ENCODE peak calls at places on chromosomes 11 and 22, in ten cellular contexts. P is naive thymus-derived CD4-positive, alpha-beta T cell; F is prostate gland; V is GM23248; W is AG04450; D is Peyer's patch; B is suprapubic skin; L is NT2/D1; Y is brain microvascular endothelial cell; N is MM.1S. Q is an unnamed sample. For H3K27me3, the result is how much of the 10 kb centered on the place peaks cover.

GRCh38 chr11:43825217-43825816 is 55.3 kb upstream of the ALKBH3 start:
- DNase-seq in Y (peak), W (no peak), F (peak), B (no peak), L (peak), N (no peak), V (peak), D (no peak), P (no peak), Q (no peak)

GRCh38 chr11:106012744-106013143 is 9.3 kb downstream of the MSANTD4 start:
- DNase-seq in D (no peak), B (no peak), F (no peak), L (no peak), Y (peak), N (no peak), W (peak), V (peak), P (no peak), Q (no peak)

GRCh38 chr22:27220349-27220748 is 563.0 kb downstream of the MIAT start:
- DNase-seq in P (no peak), B (no peak), V (peak), F (no peak), D (no peak), N (no peak), L (no peak), W (peak), Y (peak), Q (peak)

GRCh38 chr11:8757047-8757446 is 74.5 kb downstream of the RPL27A start:
- DNase-seq in B (peak), V (peak), Y (no peak), W (no peak), D (peak), F (no peak), P (no peak), L (no peak), N (no peak), Q (no peak)

GRCh38 chr11:9180784-9181183 is 84.4 kb downstream of the DENND5A start:
- DNase-seq in D (no peak), P (no peak), Y (no peak), N (no peak), W (no peak), B (no peak), L (no peak), V (peak), F (no peak), Q (no peak)

GRCh38 chr11:74138572-74138971 is 32.2 kb downstream of the C2CD3 start:
- DNase-seq in V (peak), P (no peak), W (peak), N (no peak), F (peak), D (no peak), B (no peak), L (peak), Y (peak), Q (peak)

GRCh38 chr22:37843746-37844089 is 416 bp downstream of the ANKRD54 start:
- DNase-seq in N (peak), P (no peak), V (peak), L (no peak), B (peak), W (no peak), F (peak), Y (no peak), D (peak), Q (no peak)

GRCh38 chr11:64762916-64763803 is 3.4 kb upstream of the PYGM start:
- DNase-seq in N (no peak), F (no peak), B (peak), D (peak), L (peak), P (peak), V (peak), Y (peak), W (no peak), Q (peak)

GRCh38 chr11:111637885-111638284 is 35.6 kb downstream of the SIK2 start:
- DNase-seq in W (no peak), P (no peak), F (no peak), L (no peak), V (no peak), B (no peak), Y (no peak), D (no peak), N (no peak), Q (no peak)

GRCh38 chr11:57567210-57567511 is 311 bp downstream of the UBE2L6 start:
- DNase-seq in B (no peak), W (no peak), V (peak), P (peak), D (peak), Y (peak), N (peak), L (no peak), F (no peak), Q (no peak)

GRCh38 chr11:2697871-2698270 is 1.9 kb downstream of the KCNQ1OT1 start:
- DNase-seq in L (no peak), B (peak), V (peak), N (no peak), W (no peak), F (no peak), P (no peak), Y (no peak), D (peak), Q (no peak)

GRCh38 chr11:2699185-2699530 is 636 bp downstream of the KCNQ1OT1 start:
- DNase-seq in L (no peak), V (peak), W (no peak), N (no peak), D (peak), Y (no peak), B (peak), F (no peak), P (no peak), Q (no peak)

GRCh38 chr11:2699531-2700414 is at the start of gene KCNQ1OT1:
- DNase-seq in W (peak), F (peak), L (peak), D (peak), N (peak), P (peak), V (peak), B (peak), Y (peak), Q (peak)

GRCh38 chr11:2700415-2701211 is 819 bp upstream of the KCNQ1OT1 start:
- DNase-seq in P (no peak), B (peak), D (peak), W (no peak), F (peak), N (peak), Y (no peak), L (no peak), V (peak), Q (peak)

GRCh38 chr11:2698386-2699184 is 1.2 kb downstream of the KCNQ1OT1 start:
- DNase-seq in Y (no peak), L (no peak), P (no peak), B (peak), N (no peak), D (peak), F (no peak), W (no peak), V (peak), Q (no peak)
- H3K27me3 ChIP-seq in Y (under half), L (half or more), P (under half), B (under half), N (under half), D (under half), F (under half), W (under half), V (under half), Q (under half)

GRCh38 chr11:17478064-17478463 is 1.4 kb upstream of the ABCC8 start:
- DNase-seq in W (no peak), L (no peak), N (no peak), Y (no peak), V (peak), F (no peak), B (no peak), P (no peak), D (no peak), Q (no peak)
- H3K27me3 ChIP-seq in W (under half), L (under half), N (under half), Y (under half), V (under half), F (under half), B (half or more), P (under half), D (under half), Q (under half)

GRCh38 chr11:117217141-117217609 is 14.7 kb downstream of the PCSK7 start:
- DNase-seq in B (peak), Y (peak), V (no peak), D (no peak), L (no peak), F (no peak), N (no peak), P (no peak), W (peak), Q (no peak)
- H3K27me3 ChIP-seq in B (under half), Y (under half), V (under half), D (under half), L (under half), F (under half), N (under half), P (under half), W (under half), Q (under half)

GRCh38 chr22:49451070-49451840 is 376.4 kb downstream of the BRD1 start:
- DNase-seq in W (no peak), D (peak), F (no peak), Y (no peak), P (no peak), N (no peak), V (no peak), L (no peak), B (no peak), Q (no peak)
- H3K27me3 ChIP-seq in W (under half), D (under half), F (under half), Y (under half), P (under half), N (under half), V (under half), L (under half), B (half or more), Q (under half)

GRCh38 chr11:72673943-72674828 is at the start of gene PDE2A:
- DNase-seq in W (no peak), L (peak), N (no peak), Y (no peak), D (no peak), P (no peak), F (no peak), V (no peak), B (no peak), Q (no peak)

GRCh38 chr11:72672839-72673238 is 1.4 kb downstream of the PDE2A start:
- DNase-seq in D (no peak), Y (no peak), L (no peak), N (no peak), B (no peak), P (no peak), W (no peak), F (no peak), V (no peak), Q (no peak)

GRCh38 chr11:72673284-72673942 is 809 bp downstream of the PDE2A start:
- DNase-seq in P (no peak), B (no peak), N (no peak), W (no peak), L (no peak), F (no peak), V (no peak), D (no peak), Y (no peak), Q (no peak)

GRCh38 chr11:72676874-72677341 is 2.7 kb upstream of the PDE2A start:
- DNase-seq in B (peak), D (peak), L (peak), W (no peak), V (peak), F (peak), Y (peak), N (peak), P (peak), Q (no peak)

GRCh38 chr11:72675221-72675620 is 999 bp upstream of the PDE2A start:
- DNase-seq in N (no peak), P (no peak), V (no peak), Y (no peak), B (no peak), F (no peak), W (no peak), D (no peak), L (no peak), Q (no peak)
- H3K27me3 ChIP-seq in N (half or more), P (under half), V (half or more), Y (half or more), B (half or more), F (under half), W (half or more), D (under half), L (under half), Q (half or more)

GRCh38 chr11:75597636-75598035 is 35.6 kb downstream of the SERPINH1 start:
- DNase-seq in W (no peak), B (no peak), V (peak), D (no peak), F (no peak), L (peak), Y (peak), N (peak), P (no peak), Q (no peak)

GRCh38 chr11:75600356-75600755 is 38.3 kb downstream of the SERPINH1 start:
- DNase-seq in N (no peak), W (no peak), V (no peak), P (no peak), L (no peak), D (no peak), B (no peak), F (no peak), Y (no peak), Q (no peak)

GRCh38 chr11:75598264-75598663 is 36.2 kb downstream of the SERPINH1 start:
- DNase-seq in V (no peak), P (no peak), Y (no peak), F (no peak), L (no peak), N (no peak), D (no peak), W (no peak), B (no peak), Q (no peak)

GRCh38 chr11:75596914-75597313 is 34.9 kb downstream of the SERPINH1 start:
- DNase-seq in F (no peak), V (no peak), B (no peak), L (no peak), Y (no peak), P (no peak), W (no peak), N (no peak), D (no peak), Q (no peak)

GRCh38 chr11:75598900-75599299 is 36.8 kb downstream of the SERPINH1 start:
- DNase-seq in W (no peak), B (no peak), P (no peak), F (no peak), V (no peak), Y (no peak), N (no peak), L (no peak), D (no peak), Q (no peak)
- H3K27me3 ChIP-seq in W (under half), B (under half), P (under half), F (under half), V (under half), Y (under half), N (under half), L (under half), D (under half), Q (under half)

Q was measured in kidney epithelial cell.